ENCODE peak calls at places on chromosomes 11 and 22, in ten cellular contexts. One of them, this sample, is unnamed.

GRCh38 chr22:29509815-29510214 is 29.8 kb downstream of the NEFH start:
- DNase-seq in fibroblast of lung: no peak
- DNase-seq in HCT116: no peak
- DNase-seq in thoracic aorta: no peak
- DNase-seq in lower lobe of right lung: no peak
- DNase-seq in mammary epithelial cell: no peak
- DNase-seq in ovary: no peak
- DNase-seq in heart left ventricle: no peak
- DNase-seq in IMR-90: no peak
- DNase-seq in transverse colon: no peak
- DNase-seq in this sample: no peak

GRCh38 chr11:108472681-108473080 is 5.4 kb upstream of the C11orf65 start:
- DNase-seq in fibroblast of lung: no peak
- DNase-seq in HCT116: no peak
- DNase-seq in thoracic aorta: no peak
- DNase-seq in lower lobe of right lung: no peak
- DNase-seq in mammary epithelial cell: no peak
- DNase-seq in ovary: no peak
- DNase-seq in heart left ventricle: no peak
- DNase-seq in IMR-90: no peak
- DNase-seq in transverse colon: no peak
- DNase-seq in this sample: no peak

GRCh38 chr11:134560066-134560465 is 148.0 kb upstream of the B3GAT1 start:
- DNase-seq in fibroblast of lung: no peak
- DNase-seq in HCT116: no peak
- DNase-seq in thoracic aorta: no peak
- DNase-seq in lower lobe of right lung: no peak
- DNase-seq in mammary epithelial cell: no peak
- DNase-seq in ovary: no peak
- DNase-seq in heart left ventricle: no peak
- DNase-seq in IMR-90: no peak
- DNase-seq in transverse colon: no peak
- DNase-seq in this sample: no peak

GRCh38 chr11:61384271-61385242 is 7.8 kb upstream of the TMEM216 start:
- DNase-seq in fibroblast of lung: peak
- DNase-seq in HCT116: no peak
- DNase-seq in thoracic aorta: no peak
- DNase-seq in lower lobe of right lung: no peak
- DNase-seq in mammary epithelial cell: no peak
- DNase-seq in ovary: no peak
- DNase-seq in heart left ventricle: no peak
- DNase-seq in IMR-90: peak
- DNase-seq in transverse colon: no peak
- DNase-seq in this sample: no peak

GRCh38 chr22:50000587-50001387 is 11.8 kb downstream of the IL17REL start:
- DNase-seq in fibroblast of lung: no peak
- DNase-seq in HCT116: no peak
- DNase-seq in thoracic aorta: no peak
- DNase-seq in lower lobe of right lung: peak
- DNase-seq in mammary epithelial cell: no peak
- DNase-seq in ovary: peak
- DNase-seq in heart left ventricle: no peak
- DNase-seq in IMR-90: no peak
- DNase-seq in transverse colon: no peak
- DNase-seq in this sample: no peak

GRCh38 chr11:85787809-85788805 is 22.8 kb downstream of the SYTL2 start:
- DNase-seq in fibroblast of lung: no peak
- DNase-seq in HCT116: no peak
- DNase-seq in thoracic aorta: no peak
- DNase-seq in lower lobe of right lung: no peak
- DNase-seq in mammary epithelial cell: peak
- DNase-seq in ovary: no peak
- DNase-seq in heart left ventricle: no peak
- DNase-seq in IMR-90: peak
- DNase-seq in transverse colon: peak
- DNase-seq in this sample: no peak

GRCh38 chr11:121459413-121460041 is 6.8 kb upstream of the SORL1-AS1 start:
- DNase-seq in fibroblast of lung: no peak
- DNase-seq in HCT116: no peak
- DNase-seq in thoracic aorta: no peak
- DNase-seq in lower lobe of right lung: no peak
- DNase-seq in mammary epithelial cell: no peak
- DNase-seq in ovary: no peak
- DNase-seq in heart left ventricle: no peak
- DNase-seq in IMR-90: no peak
- DNase-seq in transverse colon: no peak
- DNase-seq in this sample: no peak

GRCh38 chr11:117830674-117831351 is 6.3 kb upstream of the FXYD2 start:
- DNase-seq in fibroblast of lung: no peak
- DNase-seq in HCT116: no peak
- DNase-seq in thoracic aorta: no peak
- DNase-seq in lower lobe of right lung: no peak
- DNase-seq in mammary epithelial cell: no peak
- DNase-seq in ovary: peak
- DNase-seq in heart left ventricle: no peak
- DNase-seq in IMR-90: no peak
- DNase-seq in transverse colon: peak
- DNase-seq in this sample: no peak

GRCh38 chr22:43832393-43833265 is 20.5 kb upstream of the EFCAB6 start:
- DNase-seq in fibroblast of lung: no peak
- DNase-seq in HCT116: no peak
- DNase-seq in thoracic aorta: no peak
- DNase-seq in lower lobe of right lung: peak
- DNase-seq in mammary epithelial cell: no peak
- DNase-seq in ovary: peak
- DNase-seq in heart left ventricle: no peak
- DNase-seq in IMR-90: no peak
- DNase-seq in transverse colon: no peak
- DNase-seq in this sample: no peak

GRCh38 chr11:134684576-134684975 is 272.5 kb upstream of the B3GAT1 start:
- DNase-seq in fibroblast of lung: no peak
- DNase-seq in HCT116: no peak
- DNase-seq in thoracic aorta: no peak
- DNase-seq in lower lobe of right lung: no peak
- DNase-seq in mammary epithelial cell: no peak
- DNase-seq in ovary: no peak
- DNase-seq in heart left ventricle: no peak
- DNase-seq in IMR-90: no peak
- DNase-seq in transverse colon: no peak
- DNase-seq in this sample: no peak

GRCh38 chr11:2725367-2726300 is 25.8 kb upstream of the KCNQ1OT1 start:
- DNase-seq in fibroblast of lung: peak
- DNase-seq in HCT116: no peak
- DNase-seq in thoracic aorta: no peak
- DNase-seq in lower lobe of right lung: no peak
- DNase-seq in mammary epithelial cell: no peak
- DNase-seq in ovary: peak
- DNase-seq in heart left ventricle: peak
- DNase-seq in IMR-90: peak
- DNase-seq in transverse colon: no peak
- DNase-seq in this sample: no peak

GRCh38 chr11:86910592-86910991 is 44.6 kb downstream of the FZD4 start:
- DNase-seq in fibroblast of lung: no peak
- DNase-seq in HCT116: no peak
- DNase-seq in thoracic aorta: no peak
- DNase-seq in lower lobe of right lung: no peak
- DNase-seq in mammary epithelial cell: no peak
- DNase-seq in ovary: no peak
- DNase-seq in heart left ventricle: no peak
- DNase-seq in IMR-90: peak
- DNase-seq in transverse colon: no peak
- DNase-seq in this sample: peak

GRCh38 chr11:14954581-14954980 is 17.6 kb downstream of the CALCA start:
- DNase-seq in fibroblast of lung: no peak
- DNase-seq in HCT116: no peak
- DNase-seq in thoracic aorta: no peak
- DNase-seq in lower lobe of right lung: no peak
- DNase-seq in mammary epithelial cell: peak
- DNase-seq in ovary: no peak
- DNase-seq in heart left ventricle: no peak
- DNase-seq in IMR-90: no peak
- DNase-seq in transverse colon: no peak
- DNase-seq in this sample: no peak

GRCh38 chr22:30286813-30287625 is 2.3 kb downstream of the CASTOR1 start:
- DNase-seq in fibroblast of lung: peak
- DNase-seq in HCT116: no peak
- DNase-seq in thoracic aorta: no peak
- DNase-seq in lower lobe of right lung: peak
- DNase-seq in mammary epithelial cell: peak
- DNase-seq in ovary: peak
- DNase-seq in heart left ventricle: peak
- DNase-seq in IMR-90: peak
- DNase-seq in transverse colon: peak
- DNase-seq in this sample: no peak

DNA sequence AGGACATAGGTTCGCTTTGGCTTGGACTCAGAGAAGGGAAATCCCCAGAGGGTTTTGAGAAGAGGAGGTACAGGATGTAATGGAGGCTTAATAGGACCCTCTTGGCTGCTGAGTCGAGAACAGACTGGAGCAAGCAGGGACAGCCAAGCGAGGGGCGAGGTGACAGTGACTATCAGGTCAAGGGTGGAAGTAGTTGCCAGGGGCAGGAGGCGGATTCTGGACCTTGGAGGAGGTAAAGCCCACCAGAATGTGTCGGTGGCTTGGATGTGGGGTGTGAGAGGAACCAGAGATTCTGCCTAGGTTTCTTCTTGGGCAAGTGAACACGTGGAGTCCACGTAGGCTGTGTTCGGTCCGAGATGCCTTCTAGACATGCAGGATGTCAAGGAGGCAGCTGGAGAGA is 4.4 kb downstream of the TRMT112 start:
- DNase-seq in fibroblast of lung: no peak
- DNase-seq in HCT116: no peak
- DNase-seq in thoracic aorta: no peak
- DNase-seq in lower lobe of right lung: no peak
- DNase-seq in mammary epithelial cell: no peak
- DNase-seq in ovary: peak
- DNase-seq in heart left ventricle: no peak
- DNase-seq in IMR-90: no peak
- DNase-seq in transverse colon: no peak
- DNase-seq in this sample: no peak
- H3K27ac ChIP-seq in fibroblast of lung: peak
- H3K27ac ChIP-seq in HCT116: no peak
- H3K27ac ChIP-seq in thoracic aorta: no peak
- H3K27ac ChIP-seq in lower lobe of right lung: no peak
- H3K27ac ChIP-seq in mammary epithelial cell: no peak
- H3K27ac ChIP-seq in ovary: peak
- H3K27ac ChIP-seq in heart left ventricle: peak
- H3K27ac ChIP-seq in IMR-90: no peak
- H3K27ac ChIP-seq in transverse colon: peak
- H3K27ac ChIP-seq in this sample: peak

GRCh38 chr11:70736461-70736860 is 338.1 kb downstream of the CTTN start:
- DNase-seq in fibroblast of lung: no peak
- DNase-seq in HCT116: no peak
- DNase-seq in thoracic aorta: no peak
- DNase-seq in lower lobe of right lung: no peak
- DNase-seq in mammary epithelial cell: no peak
- DNase-seq in ovary: no peak
- DNase-seq in heart left ventricle: no peak
- DNase-seq in IMR-90: no peak
- DNase-seq in transverse colon: no peak
- DNase-seq in this sample: no peak

GRCh38 chr11:70736937-70737640 is 338.8 kb downstream of the CTTN start:
- DNase-seq in fibroblast of lung: no peak
- DNase-seq in HCT116: no peak
- DNase-seq in thoracic aorta: no peak
- DNase-seq in lower lobe of right lung: no peak
- DNase-seq in mammary epithelial cell: no peak
- DNase-seq in ovary: no peak
- DNase-seq in heart left ventricle: no peak
- DNase-seq in IMR-90: no peak
- DNase-seq in transverse colon: no peak
- DNase-seq in this sample: no peak

GRCh38 chr11:70734379-70734778 is 336.1 kb downstream of the CTTN start:
- DNase-seq in fibroblast of lung: no peak
- DNase-seq in HCT116: no peak
- DNase-seq in thoracic aorta: no peak
- DNase-seq in lower lobe of right lung: no peak
- DNase-seq in mammary epithelial cell: no peak
- DNase-seq in ovary: no peak
- DNase-seq in heart left ventricle: no peak
- DNase-seq in IMR-90: no peak
- DNase-seq in transverse colon: no peak
- DNase-seq in this sample: no peak

GRCh38 chr11:70734911-70735310 is 336.6 kb downstream of the CTTN start:
- DNase-seq in fibroblast of lung: no peak
- DNase-seq in HCT116: no peak
- DNase-seq in thoracic aorta: no peak
- DNase-seq in lower lobe of right lung: peak
- DNase-seq in mammary epithelial cell: no peak
- DNase-seq in ovary: no peak
- DNase-seq in heart left ventricle: no peak
- DNase-seq in IMR-90: no peak
- DNase-seq in transverse colon: no peak
- DNase-seq in this sample: no peak

GRCh38 chr11:70735976-70736375 is 337.6 kb downstream of the CTTN start:
- DNase-seq in fibroblast of lung: no peak
- DNase-seq in HCT116: no peak
- DNase-seq in thoracic aorta: no peak
- DNase-seq in lower lobe of right lung: no peak
- DNase-seq in mammary epithelial cell: no peak
- DNase-seq in ovary: no peak
- DNase-seq in heart left ventricle: no peak
- DNase-seq in IMR-90: no peak
- DNase-seq in transverse colon: no peak
- DNase-seq in this sample: no peak
- TF ChIP-seq CTCF in fibroblast of lung: no peak
- TF ChIP-seq CTCF in HCT116: no peak
- TF ChIP-seq CTCF in thoracic aorta: no peak
- TF ChIP-seq CTCF in lower lobe of right lung: no peak
- TF ChIP-seq CTCF in mammary epithelial cell: no peak
- TF ChIP-seq CTCF in ovary: no peak
- TF ChIP-seq CTCF in heart left ventricle: no peak
- TF ChIP-seq CTCF in IMR-90: no peak
- TF ChIP-seq CTCF in transverse colon: no peak
- TF ChIP-seq CTCF in this sample: no peak

DNA sequence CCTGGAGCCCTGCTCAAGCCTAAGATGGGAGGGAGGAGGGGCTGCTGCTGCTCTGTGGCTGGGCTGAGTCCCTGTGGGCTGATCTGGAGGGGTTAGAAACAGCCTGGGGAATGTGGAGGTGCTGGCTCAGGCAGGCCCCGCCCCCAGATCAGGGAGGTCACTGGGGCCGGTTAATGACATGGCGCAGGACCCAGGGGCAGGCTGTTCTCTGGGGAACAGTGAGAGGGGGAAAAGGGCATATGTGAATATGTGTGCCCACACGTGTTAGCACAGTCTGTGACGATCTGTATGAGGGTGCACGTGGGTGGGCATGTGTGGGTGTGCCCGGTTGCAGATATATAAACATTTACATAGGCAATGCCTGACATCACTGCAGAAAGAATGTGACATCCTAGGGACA is 143.5 kb downstream of the MIAT start:
- DNase-seq in fibroblast of lung: peak
- DNase-seq in HCT116: no peak
- DNase-seq in thoracic aorta: no peak
- DNase-seq in lower lobe of right lung: no peak
- DNase-seq in mammary epithelial cell: no peak
- DNase-seq in ovary: no peak
- DNase-seq in heart left ventricle: no peak
- DNase-seq in IMR-90: peak
- DNase-seq in transverse colon: no peak
- DNase-seq in this sample: no peak
- H3K27ac ChIP-seq in fibroblast of lung: peak
- H3K27ac ChIP-seq in HCT116: no peak
- H3K27ac ChIP-seq in thoracic aorta: no peak
- H3K27ac ChIP-seq in lower lobe of right lung: no peak
- H3K27ac ChIP-seq in mammary epithelial cell: no peak
- H3K27ac ChIP-seq in ovary: no peak
- H3K27ac ChIP-seq in heart left ventricle: no peak
- H3K27ac ChIP-seq in IMR-90: peak
- H3K27ac ChIP-seq in transverse colon: no peak
- H3K27ac ChIP-seq in this sample: no peak

GRCh38 chr11:34997872-34998548 is 81.6 kb downstream of the PDHX start:
- DNase-seq in fibroblast of lung: peak
- DNase-seq in HCT116: no peak
- DNase-seq in thoracic aorta: no peak
- DNase-seq in lower lobe of right lung: no peak
- DNase-seq in mammary epithelial cell: peak
- DNase-seq in ovary: no peak
- DNase-seq in heart left ventricle: no peak
- DNase-seq in IMR-90: peak
- DNase-seq in transverse colon: no peak
- DNase-seq in this sample: peak
- TF ChIP-seq CTCF in fibroblast of lung: peak
- TF ChIP-seq CTCF in HCT116: peak
- TF ChIP-seq CTCF in thoracic aorta: peak
- TF ChIP-seq CTCF in lower lobe of right lung: peak
- TF ChIP-seq CTCF in mammary epithelial cell: peak
- TF ChIP-seq CTCF in ovary: no peak
- TF ChIP-seq CTCF in heart left ventricle: no peak
- TF ChIP-seq CTCF in IMR-90: peak
- TF ChIP-seq CTCF in transverse colon: peak
- TF ChIP-seq CTCF in this sample: peak